ENCODE peak calls at places on chromosomes 5 and 9, in five cellular contexts. O, Q, P, H and L are unnamed samples.

GRCh38 chr9:41229408-41230401 is 40.6 kb upstream of the ZNG1F start:
- DNase-seq in O (no peak), Q (peak; percentile 31), P (no peak), H (no peak), L (no peak)

GRCh38 chr5:132070460-132071337 is 2.9 kb upstream of the CSF2 start:
- DNase-seq in O (no peak), Q (no peak), P (no peak), H (no peak), L (no peak)

GRCh38 chr9:80995759-80996158 is 693.6 kb downstream of the TLE1 start:
- DNase-seq in O (no peak), Q (no peak), P (no peak), H (no peak), L (no peak)

GRCh38 chr5:83919071-83920041 is 198.7 kb upstream of the HAPLN1 start:
- DNase-seq in O (no peak), Q (no peak), P (no peak), H (no peak), L (no peak)

GRCh38 chr9:10843151-10843550 is 230.3 kb upstream of the PTPRD start:
- DNase-seq in O (no peak), Q (no peak), P (no peak), H (no peak), L (no peak)

GRCh38 chr5:33361781-33362180 is 79.0 kb upstream of the TARS1 start:
- DNase-seq in O (no peak), Q (no peak), P (no peak), H (no peak), L (no peak)

GRCh38 chr5:170338933-170339779 is 41.6 kb upstream of the LCP2 start:
- DNase-seq in O (peak; percentile 33), Q (no peak), P (peak; percentile 69), H (peak; percentile 56), L (peak; percentile 42)

GRCh38 chr5:91070761-91071429 is 312.2 kb downstream of the ARRDC3 start:
- DNase-seq in O (no peak), Q (no peak), P (no peak), H (no peak), L (no peak)

GRCh38 chr5:72314571-72315172 is 5.4 kb downstream of the MRPS27 start:
- DNase-seq in O (no peak), Q (peak; percentile 60), P (no peak), H (no peak), L (no peak)

GRCh38 chr5:115324021-115324420 is 27.6 kb upstream of the CCDC112 start:
- DNase-seq in O (no peak), Q (no peak), P (no peak), H (no peak), L (no peak)

GRCh38 chr9:71762900-71763653 is 5.2 kb downstream of the CEMIP2 start:
- DNase-seq in O (no peak), Q (no peak), P (no peak), H (no peak), L (no peak)

GRCh38 chr5:160011471-160011870 is 2.5 kb downstream of the TTC1 start:
- DNase-seq in O (peak; percentile 31), Q (no peak), P (no peak), H (no peak), L (no peak)

GRCh38 chr5:180391276-180391675 is 38.1 kb upstream of the GFPT2 start:
- DNase-seq in O (no peak), Q (no peak), P (no peak), H (no peak), L (no peak)

GRCh38 chr9:95048225-95049087 is 269.1 kb downstream of the FANCC start:
- DNase-seq in O (peak; percentile 82), Q (peak; percentile 69), P (peak; percentile 28), H (peak; percentile 43), L (peak; percentile 25)

GRCh38 chr9:967436-967835 is 9.0 kb upstream of the DMRT3 start:
- DNase-seq in O (no peak), Q (no peak), P (no peak), H (no peak), L (no peak)

DNA sequence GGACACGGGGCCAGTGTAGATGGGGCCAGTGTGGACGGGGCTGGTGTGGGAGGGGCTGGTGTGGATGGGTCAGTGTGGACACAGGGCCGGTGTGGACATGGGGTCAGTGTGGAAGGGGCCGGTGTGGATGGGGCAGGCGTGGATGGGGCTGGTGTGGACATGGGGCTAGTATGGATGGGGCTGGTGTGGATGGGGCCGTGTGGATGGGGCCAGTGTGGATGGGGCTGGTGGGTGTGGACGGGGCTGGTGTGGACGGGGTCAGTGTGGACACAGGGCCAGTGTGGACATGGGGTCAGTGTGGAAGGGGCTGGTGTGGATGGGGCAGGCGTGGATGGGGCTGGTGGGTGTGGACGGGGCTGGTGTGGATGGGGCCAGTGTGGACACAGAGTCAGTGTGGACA is 23.8 kb downstream of the SLC9A3 start:
- DNase-seq in O (no peak), Q (no peak), P (no peak), H (no peak), L (no peak)
- H3K4me3 ChIP-seq in O (no peak overlapping the region), Q (no peak overlapping the region), P (no peak overlapping the region), H (no peak overlapping the region), L (no peak overlapping the region)

GRCh38 chr9:129676287-129676686 is 10.8 kb downstream of the PRRX2 start:
- DNase-seq in O (no peak), Q (no peak), P (no peak), H (no peak), L (no peak)

GRCh38 chr9:129675656-129676055 is 10.2 kb downstream of the PRRX2 start:
- DNase-seq in O (no peak), Q (no peak), P (no peak), H (no peak), L (no peak)

GRCh38 chr9:129678844-129679243 is 13.4 kb downstream of the PRRX2 start:
- DNase-seq in O (no peak), Q (no peak), P (no peak), H (no peak), L (no peak)

GRCh38 chr9:129677456-129677855 is 12.0 kb downstream of the PRRX2 start:
- DNase-seq in O (no peak), Q (no peak), P (no peak), H (no peak), L (no peak)

GRCh38 chr9:129676970-129677369 is 11.5 kb downstream of the PRRX2 start:
- DNase-seq in O (no peak), Q (no peak), P (no peak), H (no peak), L (no peak)
- H3K27me3 ChIP-seq in O (peaks cover 44% of the 10 kb centered on the region), Q (peaks cover 10% of the 10 kb centered on the region), P (no peaks in the 10 kb centered on the region), H (no peaks in the 10 kb centered on the region), L (no peaks in the 10 kb centered on the region)

GRCh38 chr5:128402506-128402905 is 135.5 kb downstream of the FBN2 start:
- DNase-seq in O (no peak), Q (no peak), P (no peak), H (no peak), L (no peak)
- H3K4me3 ChIP-seq in O (no peak overlapping the region), Q (no peak overlapping the region), P (no peak overlapping the region), H (no peak overlapping the region), L (no peak overlapping the region)

GRCh38 chr5:55236800-55237199 is 3.4 kb upstream of the CCNO start:
- DNase-seq in O (no peak), Q (no peak), P (no peak), H (no peak), L (no peak)

GRCh38 chr5:55231476-55232193 is 1.8 kb downstream of the CCNO start:
- DNase-seq in O (peak; percentile 51), Q (no peak), P (no peak), H (no peak), L (no peak)

GRCh38 chr5:55232985-55233928 is at the start of gene CCNO:
- DNase-seq in O (peak; percentile 80), Q (peak; percentile 54), P (peak; percentile 58), H (no peak), L (peak; percentile 42)

GRCh38 chr5:55232194-55232984 is 1.0 kb downstream of the CCNO start:
- DNase-seq in O (peak; percentile 49), Q (no peak), P (no peak), H (no peak), L (no peak)

GRCh38 chr5:55234171-55234700 is 828 bp upstream of the CCNO start:
- DNase-seq in O (peak; percentile 83), Q (no peak), P (no peak), H (no peak), L (no peak)
- H3K27me3 ChIP-seq in O (peaks cover 95% of the 10 kb centered on the region), Q (peaks cover 93% of the 10 kb centered on the region), P (peaks cover 46% of the 10 kb centered on the region), H (peaks cover 51% of the 10 kb centered on the region), L (peaks cover 47% of the 10 kb centered on the region)

DNA sequence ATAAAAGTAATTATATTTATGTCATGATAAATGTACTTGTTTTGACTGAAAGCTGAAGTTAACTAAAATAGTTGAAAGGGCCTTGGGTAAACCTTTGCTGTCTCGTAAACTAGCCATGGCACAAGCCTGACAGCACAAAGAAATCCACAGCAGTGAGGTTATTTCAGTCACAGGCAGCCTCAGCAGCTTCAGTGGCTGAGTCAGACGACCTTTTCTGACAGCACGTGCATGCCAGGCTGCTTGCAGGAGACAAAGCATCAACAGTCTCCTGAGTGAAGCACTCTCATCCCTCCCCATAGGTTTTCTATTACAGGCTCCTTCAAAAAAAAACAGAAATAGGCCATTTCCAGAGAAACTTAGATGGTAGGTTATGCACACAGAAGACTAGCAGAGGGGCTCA is 34.6 kb downstream of the OXCT1 start:
- DNase-seq in O (no peak), Q (peak; percentile 83), P (no peak), H (no peak), L (no peak)
- H3K4me3 ChIP-seq in O (no peak overlapping the region), Q (no peak overlapping the region), P (no peak overlapping the region), H (no peak overlapping the region), L (no peak overlapping the region)

GRCh38 chr9:131013771-131014676 is 5.0 kb downstream of the LAMC3 start:
- DNase-seq in O (no peak), Q (peak; percentile 57), P (no peak), H (no peak), L (no peak)
- H3K27me3 ChIP-seq in O (peaks cover 32% of the 10 kb centered on the region), Q (peaks cover 25% of the 10 kb centered on the region), P (peaks cover 18% of the 10 kb centered on the region), H (no peaks in the 10 kb centered on the region), L (peaks cover 7% of the 10 kb centered on the region)

GRCh38 chr5:142434322-142434612 is 109.4 kb upstream of the SPRY4 start:
- DNase-seq in O (no peak), Q (no peak), P (no peak), H (no peak), L (no peak)

GRCh38 chr5:142433526-142434321 is 108.9 kb upstream of the SPRY4 start:
- DNase-seq in O (no peak), Q (no peak), P (no peak), H (no peak), L (no peak)

GRCh38 chr5:142435410-142436115 is 110.7 kb upstream of the SPRY4 start:
- DNase-seq in O (no peak), Q (no peak), P (no peak), H (no peak), L (no peak)

GRCh38 chr5:142432961-142433360 is 108.1 kb upstream of the SPRY4 start:
- DNase-seq in O (peak; percentile 25), Q (no peak), P (peak; percentile 82), H (peak; percentile 20), L (peak; percentile 50)

DNA sequence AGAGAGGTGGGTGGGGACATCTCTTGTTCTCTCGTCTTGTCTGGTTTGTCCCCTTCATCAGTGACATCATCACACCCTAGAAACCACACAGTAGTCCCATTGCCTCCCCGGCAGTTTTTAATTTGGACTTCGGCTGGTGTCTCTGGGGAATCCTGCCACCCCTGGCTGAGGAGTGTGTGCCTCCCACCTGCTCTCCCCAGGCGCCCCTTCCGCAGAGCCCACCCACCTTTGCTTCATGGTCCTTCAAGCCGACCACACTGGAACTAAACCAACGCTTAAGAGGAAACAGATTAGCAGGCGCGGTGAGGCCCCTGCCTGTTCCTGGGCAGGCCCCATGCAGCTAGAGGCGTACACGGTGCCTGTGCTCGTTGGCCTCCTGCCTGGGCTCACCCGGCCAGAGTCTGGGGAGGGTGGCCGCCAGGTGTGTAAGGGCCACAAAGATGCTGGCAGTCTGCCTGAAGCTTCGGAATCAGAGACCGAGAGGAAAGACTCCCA is 107.6 kb upstream of the SPRY4 start:
- DNase-seq in O (peak; percentile 72), Q (no peak), P (no peak), H (peak; percentile 16), L (peak; percentile 12)
- H3K4me3 ChIP-seq in O (no peak overlapping the region), Q (no peak overlapping the region), P (no peak overlapping the region), H (no peak overlapping the region), L (no peak overlapping the region)